ENCODE peak calls at places on chromosome 7, in four cellular contexts. R is fibroblast of lung, L is body of pancreas, K is RWPE2. M is an unnamed sample.

GRCh38 chr7:138513344-138513871 is 53.3 kb downstream of the TRIM24 start:
- DNase-seq in R (no peak), L (no peak), K (no peak), M (no peak)

GRCh38 chr7:80719261-80719660 is 80.8 kb downstream of the CD36 start:
- DNase-seq in L (no peak), R (peak; percentile 14), K (no peak), M (no peak)

GRCh38 chr7:155832581-155832981 is 20.3 kb upstream of the SHH start:
- DNase-seq in L (no peak), R (no peak), K (peak; percentile 57), M (no peak)

GRCh38 chr7:16785316-16785715 is 19.5 kb downstream of the AGR2 start:
- DNase-seq in K (no peak), L (no peak), R (no peak), M (no peak)

GRCh38 chr7:157866525-157866924 is 529.7 kb downstream of the DNAJB6 start:
- DNase-seq in K (no peak), R (no peak), L (no peak), M (no peak)

GRCh38 chr7:35617076-35617475 is 77.9 kb downstream of the HERPUD2 start:
- DNase-seq in R (peak; percentile 23), K (no peak), L (no peak), M (no peak)

GRCh38 chr7:90605055-90605454 is 8.9 kb downstream of the CDK14 start:
- DNase-seq in K (no peak), R (no peak), L (peak; percentile 14), M (no peak)

GRCh38 chr7:69687739-69688431 is 89.6 kb downstream of the AUTS2 start:
- DNase-seq in K (no peak), R (no peak), L (no peak), M (no peak)

DNA sequence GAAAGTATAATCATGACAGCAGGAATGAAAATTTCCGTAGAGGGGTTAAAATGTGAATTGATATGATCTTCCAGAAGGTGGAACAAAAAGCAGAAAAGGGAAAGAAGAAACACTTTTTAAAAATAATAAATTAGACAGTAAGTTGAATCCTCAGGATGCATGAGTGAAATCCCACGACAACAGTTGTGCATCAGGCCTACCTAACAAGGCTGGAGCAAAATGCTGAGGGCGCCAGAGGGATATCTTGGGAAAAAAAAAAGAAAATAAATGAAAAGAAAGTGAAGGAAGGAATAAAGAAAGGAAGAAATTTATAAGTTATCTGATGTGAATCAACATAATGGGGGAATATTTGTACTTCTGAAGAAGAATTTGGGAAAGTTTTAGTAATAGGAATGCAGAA is 13.0 kb upstream of the HUS1 start:
- DNase-seq in R (no peak), L (no peak), K (no peak), M (no peak)
- TF ChIP-seq CTCF in R (no peak), L (no peak), K (no peak), M (no peak)

DNA sequence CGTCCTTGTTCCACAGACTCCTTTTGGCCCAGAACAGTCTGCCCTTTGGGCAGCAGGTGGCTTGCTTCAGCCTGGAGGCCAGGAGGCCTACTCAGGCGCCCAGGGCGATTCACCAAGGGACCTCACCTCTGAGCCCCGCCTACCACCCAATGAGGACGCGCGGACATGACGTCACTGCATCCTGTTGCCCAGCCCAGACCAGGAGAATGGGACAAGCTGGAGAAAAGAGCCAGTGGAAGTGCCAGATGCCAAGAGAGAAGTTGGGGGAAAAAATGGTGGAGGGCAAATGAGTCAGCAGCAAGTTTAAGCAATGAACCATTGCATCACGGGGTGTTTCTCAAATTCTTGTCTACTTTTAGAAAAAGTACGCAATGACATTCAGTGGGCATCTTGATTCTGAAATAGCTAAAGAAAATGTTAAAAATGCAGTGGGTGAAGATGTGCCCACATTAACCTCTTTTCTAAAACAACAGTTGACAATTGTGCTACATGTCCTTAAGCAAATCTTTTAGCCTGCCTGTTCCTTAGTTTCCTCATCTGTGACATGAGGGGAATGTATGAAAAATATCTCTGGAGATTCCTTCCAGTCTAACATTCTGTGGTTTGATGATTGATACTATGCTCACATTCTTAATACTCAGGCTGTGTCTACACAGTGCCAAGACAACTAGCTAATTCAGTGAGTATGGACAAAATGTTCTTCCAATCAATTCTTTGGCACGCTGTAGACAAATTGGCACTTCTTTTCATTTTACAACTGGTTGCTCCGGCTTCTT is 23.9 kb upstream of the LEP start:
- DNase-seq in L (no peak), R (peak; percentile 91), K (peak; percentile 84), M (peak; percentile 59)
- TF ChIP-seq CTCF in L (no peak), R (peak; percentile 6), K (no peak), M (no peak)

GRCh38 chr7:7595451-7595850 is 28.8 kb downstream of the MIOS start:
- DNase-seq in R (peak; percentile 60), L (no peak), K (no peak), M (no peak)
- TF ChIP-seq CTCF in R (no peak), L (peak; percentile 44), K (peak; percentile 36), M (peak; percentile 83)

DNA sequence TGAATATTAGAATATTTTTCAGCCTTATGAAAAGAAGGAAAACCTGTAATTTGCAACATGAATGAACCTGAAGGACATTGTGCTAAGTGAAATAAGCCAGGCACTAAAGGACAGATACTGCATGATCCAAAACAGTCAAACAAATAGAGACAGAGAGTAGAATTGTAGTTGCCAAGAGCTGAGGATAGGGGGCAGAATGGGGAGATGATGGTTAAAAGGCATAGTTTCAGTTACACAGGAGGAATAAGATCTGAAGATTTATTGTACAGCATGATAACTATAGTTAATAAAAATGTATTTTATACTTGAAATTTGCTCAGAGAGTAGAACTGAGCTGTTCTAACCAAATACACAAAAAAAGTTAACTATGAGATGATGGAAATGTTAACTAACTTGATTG is 149.0 kb upstream of the TMEM106B start:
- DNase-seq in L (no peak), R (no peak), K (no peak), M (no peak)
- TF ChIP-seq CTCF in L (no peak), R (peak; percentile 14), K (peak; percentile 24), M (peak; percentile 41)

GRCh38 chr7:128265906-128266300 is 24.8 kb downstream of the LEP start:
- DNase-seq in R (no peak), K (no peak), L (no peak), M (no peak)

GRCh38 chr7:128265156-128265905 is 24.3 kb downstream of the LEP start:
- DNase-seq in R (no peak), K (no peak), L (no peak), M (no peak)

GRCh38 chr7:128266529-128266890 is 25.4 kb downstream of the LEP start:
- DNase-seq in K (no peak), L (no peak), R (no peak), M (no peak)

GRCh38 chr7:128268233-128268632 is 27.2 kb downstream of the LEP start:
- DNase-seq in L (no peak), R (no peak), K (no peak), M (no peak)

GRCh38 chr7:128266891-128267839 is 26.1 kb downstream of the LEP start:
- DNase-seq in L (peak; percentile 69), K (no peak), R (peak; percentile 61), M (no peak)
- TF ChIP-seq CTCF in L (no peak), K (no peak), R (no peak), M (peak; percentile 59)

DNA sequence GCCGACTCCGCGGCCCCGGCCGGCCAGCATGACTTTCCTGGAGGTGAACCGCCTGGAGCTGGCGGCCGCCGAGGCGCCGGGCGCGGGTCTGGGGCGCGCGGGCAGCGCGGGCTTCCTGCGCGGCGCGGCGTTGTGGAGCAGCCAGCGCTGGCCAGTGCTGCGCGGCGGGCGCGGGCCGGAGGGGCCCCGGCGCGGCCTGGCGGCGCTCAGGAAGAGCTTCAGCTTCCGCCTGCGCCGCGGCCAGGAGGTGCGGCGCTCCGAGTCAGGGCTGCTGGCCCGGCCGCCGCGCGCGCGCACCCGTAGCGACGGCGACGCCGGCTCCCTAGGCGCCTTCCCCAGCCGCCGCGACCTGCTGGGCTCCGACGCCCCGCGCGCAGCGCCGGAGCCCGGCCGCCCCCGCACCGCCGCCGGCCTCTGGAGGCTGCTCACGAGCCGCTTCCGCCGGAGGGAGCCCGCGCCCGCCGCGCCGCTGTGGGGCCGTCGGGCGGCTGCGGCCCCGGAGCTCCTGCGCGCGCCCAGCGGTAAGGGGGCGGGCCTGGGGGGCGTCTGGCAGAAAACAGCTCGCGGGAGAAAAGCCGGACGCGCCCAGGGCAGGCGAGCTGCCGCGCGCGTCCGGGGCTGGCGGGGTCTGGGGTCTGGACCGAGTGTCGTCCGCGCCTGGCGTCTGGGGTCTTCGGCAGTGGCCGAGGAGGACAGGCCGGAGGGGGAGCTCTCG is 29.0 kb downstream of the AGAP3 start:
- DNase-seq in L (peak; percentile 37), R (peak; percentile 12), K (no peak), M (no peak)
- TF ChIP-seq CTCF in L (no peak), R (no peak), K (no peak), M (peak; percentile 32)

GRCh38 chr7:147547252-147547897 is 1043.2 kb upstream of the C7orf33 start:
- DNase-seq in R (peak; percentile 4), K (no peak), L (peak; percentile 58), M (no peak)
- TF ChIP-seq CTCF in R (no peak), K (peak; percentile 54), L (peak; percentile 61), M (peak; percentile 72)